ENCODE peak calls at places on chromosomes 11 and 22, in nine cellular contexts. One of them, this sample, is unnamed.

GRCh38 chr11:117511981-117512448 is 184.4 kb downstream of the CEP164 start:
- DNase-seq in endothelial cell: no peak
- DNase-seq in body of pancreas: no peak
- DNase-seq in astrocyte: no peak
- DNase-seq in H1: no peak
- DNase-seq in fibroblast of lung: no peak
- DNase-seq in nephron progenitor cell: peak; percentile 61
- DNase-seq in GM13976: no peak
- DNase-seq in CD8-positive, alpha-beta T cell: no peak
- DNase-seq in this sample: no peak

GRCh38 chr11:112223754-112224532 is 2.3 kb upstream of the PTS start:
- DNase-seq in fibroblast of lung: no peak
- DNase-seq in GM13976: no peak
- DNase-seq in astrocyte: no peak
- DNase-seq in CD8-positive, alpha-beta T cell: no peak
- DNase-seq in nephron progenitor cell: no peak
- DNase-seq in endothelial cell: no peak
- DNase-seq in H1: no peak
- DNase-seq in body of pancreas: no peak
- DNase-seq in this sample: no peak

GRCh38 chr11:131572423-131572822 is 202.0 kb downstream of the NTM start:
- DNase-seq in CD8-positive, alpha-beta T cell: no peak
- DNase-seq in GM13976: no peak
- DNase-seq in H1: no peak
- DNase-seq in astrocyte: no peak
- DNase-seq in endothelial cell: no peak
- DNase-seq in body of pancreas: no peak
- DNase-seq in nephron progenitor cell: no peak
- DNase-seq in fibroblast of lung: no peak
- DNase-seq in this sample: no peak

GRCh38 chr22:37022483-37023337 is 3.2 kb downstream of the MPST start:
- DNase-seq in nephron progenitor cell: no peak
- DNase-seq in CD8-positive, alpha-beta T cell: no peak
- DNase-seq in endothelial cell: no peak
- DNase-seq in fibroblast of lung: no peak
- DNase-seq in body of pancreas: no peak
- DNase-seq in astrocyte: no peak
- DNase-seq in GM13976: no peak
- DNase-seq in H1: no peak
- DNase-seq in this sample: no peak

GRCh38 chr22:38881464-38881871 is 9.5 kb upstream of the CBX6 start:
- DNase-seq in GM13976: no peak
- DNase-seq in endothelial cell: no peak
- DNase-seq in nephron progenitor cell: no peak
- DNase-seq in astrocyte: peak; percentile 40
- DNase-seq in fibroblast of lung: peak; percentile 97
- DNase-seq in body of pancreas: peak; percentile 68
- DNase-seq in H1: no peak
- DNase-seq in CD8-positive, alpha-beta T cell: no peak
- DNase-seq in this sample: no peak

GRCh38 chr11:104380358-104380757 is 216.4 kb upstream of the PDGFD start:
- DNase-seq in endothelial cell: no peak
- DNase-seq in H1: no peak
- DNase-seq in body of pancreas: no peak
- DNase-seq in GM13976: no peak
- DNase-seq in fibroblast of lung: no peak
- DNase-seq in CD8-positive, alpha-beta T cell: no peak
- DNase-seq in nephron progenitor cell: no peak
- DNase-seq in astrocyte: peak; percentile 51
- DNase-seq in this sample: no peak

GRCh38 chr11:45145421-45146071 is 893 bp upstream of the PRDM11 start:
- DNase-seq in H1: peak; percentile 90
- DNase-seq in fibroblast of lung: peak; percentile 54
- DNase-seq in CD8-positive, alpha-beta T cell: no peak
- DNase-seq in endothelial cell: peak; percentile 38
- DNase-seq in GM13976: peak; percentile 26
- DNase-seq in astrocyte: peak; percentile 22
- DNase-seq in body of pancreas: peak; percentile 54
- DNase-seq in nephron progenitor cell: peak; percentile 39
- DNase-seq in this sample: no peak

GRCh38 chr11:68890490-68891231 is 13.0 kb downstream of the MRPL21 start:
- DNase-seq in body of pancreas: peak; percentile 78
- DNase-seq in H1: no peak
- DNase-seq in CD8-positive, alpha-beta T cell: no peak
- DNase-seq in endothelial cell: no peak
- DNase-seq in astrocyte: peak; percentile 82
- DNase-seq in nephron progenitor cell: no peak
- DNase-seq in fibroblast of lung: peak; percentile 73
- DNase-seq in GM13976: no peak
- DNase-seq in this sample: no peak

GRCh38 chr11:119531091-119531490 is 108.1 kb upstream of the THY1 start:
- DNase-seq in astrocyte: no peak
- DNase-seq in endothelial cell: no peak
- DNase-seq in fibroblast of lung: no peak
- DNase-seq in nephron progenitor cell: no peak
- DNase-seq in CD8-positive, alpha-beta T cell: no peak
- DNase-seq in body of pancreas: no peak
- DNase-seq in H1: no peak
- DNase-seq in GM13976: no peak
- DNase-seq in this sample: no peak

GRCh38 chr11:119533931-119534694 is 111.1 kb upstream of the THY1 start:
- DNase-seq in endothelial cell: peak; percentile 88
- DNase-seq in nephron progenitor cell: peak; percentile 83
- DNase-seq in body of pancreas: peak; percentile 77
- DNase-seq in GM13976: peak; percentile 83
- DNase-seq in H1: peak; percentile 96
- DNase-seq in CD8-positive, alpha-beta T cell: peak; percentile 29
- DNase-seq in fibroblast of lung: peak; percentile 52
- DNase-seq in astrocyte: peak; percentile 17
- DNase-seq in this sample: peak; percentile 60

GRCh38 chr11:119532551-119532950 is 109.6 kb upstream of the THY1 start:
- DNase-seq in endothelial cell: no peak
- DNase-seq in H1: no peak
- DNase-seq in nephron progenitor cell: no peak
- DNase-seq in CD8-positive, alpha-beta T cell: no peak
- DNase-seq in GM13976: no peak
- DNase-seq in fibroblast of lung: no peak
- DNase-seq in body of pancreas: no peak
- DNase-seq in astrocyte: no peak
- DNase-seq in this sample: no peak

GRCh38 chr11:119531623-119532022 is 108.7 kb upstream of the THY1 start:
- DNase-seq in GM13976: no peak
- DNase-seq in astrocyte: no peak
- DNase-seq in H1: no peak
- DNase-seq in fibroblast of lung: no peak
- DNase-seq in body of pancreas: no peak
- DNase-seq in nephron progenitor cell: no peak
- DNase-seq in endothelial cell: no peak
- DNase-seq in CD8-positive, alpha-beta T cell: no peak
- DNase-seq in this sample: no peak

DNA sequence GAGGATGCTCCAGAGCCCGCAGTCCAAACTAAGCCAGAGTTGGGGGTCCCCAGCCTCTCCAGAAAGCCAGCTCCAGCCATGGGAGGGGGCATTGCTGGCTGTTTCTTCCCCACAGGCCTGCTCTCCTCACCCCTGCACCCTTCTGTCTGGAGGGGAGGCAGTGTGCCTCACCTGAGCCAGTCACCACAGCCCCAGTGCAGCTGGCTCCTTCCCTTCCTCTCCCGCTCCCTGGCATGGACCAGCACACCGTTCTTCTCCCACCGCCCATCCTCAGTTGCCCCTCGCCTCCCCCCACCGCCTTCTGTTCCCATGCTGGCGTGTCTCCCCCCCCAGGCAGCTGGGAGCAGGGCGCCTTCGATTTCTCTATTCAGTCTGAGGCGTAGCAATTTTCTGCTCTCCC is 110.5 kb upstream of the THY1 start:
- DNase-seq in fibroblast of lung: no peak
- DNase-seq in GM13976: no peak
- DNase-seq in H1: no peak
- DNase-seq in endothelial cell: no peak
- DNase-seq in CD8-positive, alpha-beta T cell: no peak
- DNase-seq in body of pancreas: no peak
- DNase-seq in nephron progenitor cell: no peak
- DNase-seq in astrocyte: no peak
- DNase-seq in this sample: no peak
- TF ChIP-seq CTCF in fibroblast of lung: no peak
- TF ChIP-seq CTCF in GM13976: no peak
- TF ChIP-seq CTCF in H1: no peak
- TF ChIP-seq CTCF in endothelial cell: no peak
- TF ChIP-seq CTCF in CD8-positive, alpha-beta T cell: no peak
- TF ChIP-seq CTCF in body of pancreas: no peak
- TF ChIP-seq CTCF in nephron progenitor cell: no peak
- TF ChIP-seq CTCF in astrocyte: no peak
- TF ChIP-seq CTCF in this sample: no peak

DNA sequence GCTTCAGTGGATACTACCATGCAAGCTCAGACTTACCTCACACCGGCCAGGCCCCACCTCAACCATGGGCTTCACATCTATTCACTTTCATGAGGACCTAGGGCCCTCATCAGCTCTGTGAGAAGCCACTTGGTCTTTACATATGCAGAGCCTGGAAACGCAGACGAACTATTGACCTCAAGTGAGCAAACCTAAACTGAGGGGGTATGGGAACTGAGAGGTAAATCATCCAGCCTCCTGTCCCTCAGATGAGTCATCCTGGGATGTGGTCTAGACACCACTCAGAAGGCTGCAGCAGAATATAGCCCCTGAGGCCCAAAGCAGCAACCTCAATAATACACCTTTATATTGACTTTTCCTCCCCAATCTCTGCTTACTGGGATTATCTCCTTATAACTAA is 578.0 kb downstream of the INSC start:
- DNase-seq in nephron progenitor cell: no peak
- DNase-seq in endothelial cell: no peak
- DNase-seq in CD8-positive, alpha-beta T cell: no peak
- DNase-seq in fibroblast of lung: no peak
- DNase-seq in H1: peak; percentile 11
- DNase-seq in body of pancreas: no peak
- DNase-seq in astrocyte: peak; percentile 73
- DNase-seq in GM13976: no peak
- DNase-seq in this sample: peak; percentile 29
- TF ChIP-seq CTCF in nephron progenitor cell: no peak
- TF ChIP-seq CTCF in endothelial cell: no peak
- TF ChIP-seq CTCF in CD8-positive, alpha-beta T cell: no peak
- TF ChIP-seq CTCF in fibroblast of lung: no peak
- TF ChIP-seq CTCF in H1: no peak
- TF ChIP-seq CTCF in body of pancreas: no peak
- TF ChIP-seq CTCF in astrocyte: no peak
- TF ChIP-seq CTCF in GM13976: no peak
- TF ChIP-seq CTCF in this sample: no peak

GRCh38 chr11:134171951-134172350 is 51.8 kb downstream of the NCAPD3 start:
- DNase-seq in CD8-positive, alpha-beta T cell: no peak
- DNase-seq in H1: no peak
- DNase-seq in GM13976: no peak
- DNase-seq in endothelial cell: no peak
- DNase-seq in fibroblast of lung: no peak
- DNase-seq in nephron progenitor cell: no peak
- DNase-seq in astrocyte: no peak
- DNase-seq in body of pancreas: no peak
- DNase-seq in this sample: no peak

GRCh38 chr11:134173296-134173695 is 50.5 kb downstream of the NCAPD3 start:
- DNase-seq in H1: no peak
- DNase-seq in GM13976: no peak
- DNase-seq in nephron progenitor cell: no peak
- DNase-seq in endothelial cell: no peak
- DNase-seq in CD8-positive, alpha-beta T cell: no peak
- DNase-seq in body of pancreas: no peak
- DNase-seq in fibroblast of lung: no peak
- DNase-seq in astrocyte: no peak
- DNase-seq in this sample: no peak

GRCh38 chr11:134164490-134165370 is 59.0 kb downstream of the NCAPD3 start:
- DNase-seq in fibroblast of lung: no peak
- DNase-seq in GM13976: no peak
- DNase-seq in body of pancreas: no peak
- DNase-seq in CD8-positive, alpha-beta T cell: no peak
- DNase-seq in endothelial cell: no peak
- DNase-seq in astrocyte: no peak
- DNase-seq in nephron progenitor cell: no peak
- DNase-seq in H1: peak; percentile 41
- DNase-seq in this sample: no peak

GRCh38 chr11:134170909-134171281 is 52.9 kb downstream of the NCAPD3 start:
- DNase-seq in CD8-positive, alpha-beta T cell: no peak
- DNase-seq in H1: no peak
- DNase-seq in nephron progenitor cell: no peak
- DNase-seq in astrocyte: peak; percentile 16
- DNase-seq in GM13976: no peak
- DNase-seq in body of pancreas: no peak
- DNase-seq in fibroblast of lung: peak; percentile 9
- DNase-seq in endothelial cell: no peak
- DNase-seq in this sample: no peak

GRCh38 chr11:134170177-134170908 is 53.4 kb downstream of the NCAPD3 start:
- DNase-seq in H1: no peak
- DNase-seq in CD8-positive, alpha-beta T cell: no peak
- DNase-seq in endothelial cell: no peak
- DNase-seq in fibroblast of lung: no peak
- DNase-seq in GM13976: no peak
- DNase-seq in body of pancreas: no peak
- DNase-seq in astrocyte: no peak
- DNase-seq in nephron progenitor cell: no peak
- DNase-seq in this sample: no peak
- TF ChIP-seq CTCF in H1: no peak
- TF ChIP-seq CTCF in CD8-positive, alpha-beta T cell: no peak
- TF ChIP-seq CTCF in endothelial cell: no peak
- TF ChIP-seq CTCF in fibroblast of lung: no peak
- TF ChIP-seq CTCF in GM13976: no peak
- TF ChIP-seq CTCF in body of pancreas: no peak
- TF ChIP-seq CTCF in astrocyte: no peak
- TF ChIP-seq CTCF in nephron progenitor cell: no peak
- TF ChIP-seq CTCF in this sample: no peak

GRCh38 chr11:36241512-36241911 is 47.7 kb downstream of the COMMD9 start:
- DNase-seq in body of pancreas: no peak
- DNase-seq in fibroblast of lung: no peak
- DNase-seq in GM13976: no peak
- DNase-seq in H1: no peak
- DNase-seq in endothelial cell: no peak
- DNase-seq in CD8-positive, alpha-beta T cell: no peak
- DNase-seq in nephron progenitor cell: no peak
- DNase-seq in astrocyte: no peak
- DNase-seq in this sample: no peak

GRCh38 chr11:36240178-36240577 is 49.0 kb downstream of the COMMD9 start:
- DNase-seq in CD8-positive, alpha-beta T cell: no peak
- DNase-seq in H1: no peak
- DNase-seq in astrocyte: peak; percentile 41
- DNase-seq in body of pancreas: no peak
- DNase-seq in nephron progenitor cell: no peak
- DNase-seq in endothelial cell: no peak
- DNase-seq in fibroblast of lung: no peak
- DNase-seq in GM13976: no peak
- DNase-seq in this sample: no peak

GRCh38 chr11:36238881-36239280 is 50.3 kb downstream of the COMMD9 start:
- DNase-seq in fibroblast of lung: peak; percentile 53
- DNase-seq in astrocyte: no peak
- DNase-seq in endothelial cell: no peak
- DNase-seq in body of pancreas: no peak
- DNase-seq in GM13976: no peak
- DNase-seq in nephron progenitor cell: no peak
- DNase-seq in H1: no peak
- DNase-seq in CD8-positive, alpha-beta T cell: no peak
- DNase-seq in this sample: no peak

GRCh38 chr11:36239636-36240035 is 49.6 kb downstream of the COMMD9 start:
- DNase-seq in H1: no peak
- DNase-seq in body of pancreas: no peak
- DNase-seq in endothelial cell: no peak
- DNase-seq in CD8-positive, alpha-beta T cell: no peak
- DNase-seq in GM13976: no peak
- DNase-seq in astrocyte: no peak
- DNase-seq in nephron progenitor cell: no peak
- DNase-seq in fibroblast of lung: no peak
- DNase-seq in this sample: no peak

GRCh38 chr11:36240746-36241295 is 48.4 kb downstream of the COMMD9 start:
- DNase-seq in H1: no peak
- DNase-seq in CD8-positive, alpha-beta T cell: no peak
- DNase-seq in GM13976: no peak
- DNase-seq in nephron progenitor cell: no peak
- DNase-seq in astrocyte: no peak
- DNase-seq in endothelial cell: no peak
- DNase-seq in body of pancreas: no peak
- DNase-seq in fibroblast of lung: no peak
- DNase-seq in this sample: no peak
- TF ChIP-seq CTCF in H1: no peak
- TF ChIP-seq CTCF in CD8-positive, alpha-beta T cell: no peak
- TF ChIP-seq CTCF in GM13976: no peak
- TF ChIP-seq CTCF in nephron progenitor cell: no peak
- TF ChIP-seq CTCF in astrocyte: no peak
- TF ChIP-seq CTCF in endothelial cell: no peak
- TF ChIP-seq CTCF in body of pancreas: no peak
- TF ChIP-seq CTCF in fibroblast of lung: no peak
- TF ChIP-seq CTCF in this sample: no peak